ENCODE peak calls at places on chromosome 17, in four cellular contexts. One of them, this sample, is unnamed.

GRCh38 chr17:652310-652709 is 62.3 kb downstream of the VPS53 start:
- DNase-seq in dorsolateral prefrontal cortex: peak; percentile 66
- DNase-seq in kidney: no peak
- DNase-seq in uterus: peak; percentile 71
- DNase-seq in this sample: no peak

GRCh38 chr17:39094607-39095308 is 56.7 kb downstream of the PLXDC1 start:
- DNase-seq in dorsolateral prefrontal cortex: no peak
- DNase-seq in uterus: no peak
- DNase-seq in kidney: peak; percentile 80
- DNase-seq in this sample: no peak

GRCh38 chr17:1590747-1591473 is 28.3 kb upstream of the PITPNA start:
- DNase-seq in uterus: no peak
- DNase-seq in dorsolateral prefrontal cortex: no peak
- DNase-seq in kidney: no peak
- DNase-seq in this sample: no peak

GRCh38 chr17:55089955-55090573 is 121.5 kb downstream of the STXBP4 start:
- DNase-seq in kidney: no peak
- DNase-seq in dorsolateral prefrontal cortex: no peak
- DNase-seq in uterus: no peak
- DNase-seq in this sample: peak; percentile 8

GRCh38 chr17:7478276-7479138 is 924 bp downstream of the ZBTB4 start:
- DNase-seq in uterus: peak; percentile 63
- DNase-seq in dorsolateral prefrontal cortex: peak; percentile 72
- DNase-seq in kidney: peak; percentile 87
- DNase-seq in this sample: peak; percentile 44

GRCh38 chr17:17624776-17625175 is 33.3 kb upstream of the PEMT start:
- DNase-seq in kidney: no peak
- DNase-seq in uterus: no peak
- DNase-seq in dorsolateral prefrontal cortex: no peak
- DNase-seq in this sample: peak; percentile 98

GRCh38 chr17:79041041-79041570 is 17.1 kb downstream of the C1QTNF1 start:
- DNase-seq in dorsolateral prefrontal cortex: no peak
- DNase-seq in uterus: no peak
- DNase-seq in kidney: no peak
- DNase-seq in this sample: no peak

GRCh38 chr17:34527908-34528470 is 51.4 kb upstream of the TMEM132E start:
- DNase-seq in uterus: no peak
- DNase-seq in kidney: no peak
- DNase-seq in dorsolateral prefrontal cortex: no peak
- DNase-seq in this sample: no peak

GRCh38 chr17:13597723-13598347 is 3.9 kb downstream of the HS3ST3A1 start:
- DNase-seq in dorsolateral prefrontal cortex: no peak
- DNase-seq in kidney: no peak
- DNase-seq in uterus: no peak
- DNase-seq in this sample: no peak

GRCh38 chr17:50095626-50096037 is 481 bp downstream of the PDK2 start:
- DNase-seq in dorsolateral prefrontal cortex: no peak
- DNase-seq in kidney: no peak
- DNase-seq in uterus: peak; percentile 46
- DNase-seq in this sample: no peak

GRCh38 chr17:17535957-17536356 is 39.8 kb upstream of the RASD1 start:
- DNase-seq in dorsolateral prefrontal cortex: peak; percentile 77
- DNase-seq in kidney: no peak
- DNase-seq in uterus: no peak
- DNase-seq in this sample: no peak

GRCh38 chr17:2179615-2180295 is 123.8 kb downstream of the SMG6 start:
- DNase-seq in dorsolateral prefrontal cortex: peak; percentile 55
- DNase-seq in uterus: peak; percentile 94
- DNase-seq in kidney: peak; percentile 79
- DNase-seq in this sample: peak; percentile 66

GRCh38 chr17:12590417-12590816 is 75.3 kb upstream of the MYOCD start:
- DNase-seq in dorsolateral prefrontal cortex: no peak
- DNase-seq in uterus: no peak
- DNase-seq in kidney: no peak
- DNase-seq in this sample: no peak

GRCh38 chr17:14428640-14429029 is 127.8 kb downstream of the HS3ST3B1 start:
- DNase-seq in kidney: no peak
- DNase-seq in uterus: no peak
- DNase-seq in dorsolateral prefrontal cortex: no peak
- DNase-seq in this sample: no peak

GRCh38 chr17:79023886-79024771 is at the start of gene C1QTNF1:
- DNase-seq in kidney: peak; percentile 81
- DNase-seq in uterus: no peak
- DNase-seq in dorsolateral prefrontal cortex: no peak
- DNase-seq in this sample: peak; percentile 39

GRCh38 chr17:49434821-49435581 is 20.3 kb upstream of the PHB1 start:
- DNase-seq in dorsolateral prefrontal cortex: no peak
- DNase-seq in uterus: peak; percentile 39
- DNase-seq in kidney: no peak
- DNase-seq in this sample: peak; percentile 69

GRCh38 chr17:49204521-49204920 is 5.9 kb downstream of the GNGT2 start:
- DNase-seq in dorsolateral prefrontal cortex: no peak
- DNase-seq in kidney: no peak
- DNase-seq in uterus: no peak
- DNase-seq in this sample: no peak

GRCh38 chr17:36901506-36901905 is 35.8 kb upstream of the LHX1 start:
- DNase-seq in uterus: no peak
- DNase-seq in kidney: peak; percentile 79
- DNase-seq in dorsolateral prefrontal cortex: no peak
- DNase-seq in this sample: peak; percentile 63

GRCh38 chr17:27861979-27862378 is 31.2 kb downstream of the LYRM9 start:
- DNase-seq in dorsolateral prefrontal cortex: no peak
- DNase-seq in kidney: no peak
- DNase-seq in uterus: no peak
- DNase-seq in this sample: no peak

GRCh38 chr17:17724991-17725852 is 44.0 kb downstream of the RAI1 start:
- DNase-seq in kidney: no peak
- DNase-seq in dorsolateral prefrontal cortex: no peak
- DNase-seq in uterus: no peak
- DNase-seq in this sample: no peak

GRCh38 chr17:48276776-48277175 is 153.2 kb downstream of the SKAP1 start:
- DNase-seq in kidney: no peak
- DNase-seq in dorsolateral prefrontal cortex: no peak
- DNase-seq in uterus: no peak
- DNase-seq in this sample: no peak

GRCh38 chr17:1597861-1598342 is 30.7 kb downstream of the SLC43A2 start:
- DNase-seq in dorsolateral prefrontal cortex: no peak
- DNase-seq in kidney: no peak
- DNase-seq in uterus: no peak
- DNase-seq in this sample: no peak

GRCh38 chr17:63679214-63679613 is 20.7 kb downstream of the LIMD2 start:
- DNase-seq in kidney: no peak
- DNase-seq in uterus: no peak
- DNase-seq in dorsolateral prefrontal cortex: no peak
- DNase-seq in this sample: no peak

GRCh38 chr17:15039366-15039765 is 225.8 kb downstream of the PMP22 start:
- DNase-seq in kidney: no peak
- DNase-seq in dorsolateral prefrontal cortex: no peak
- DNase-seq in uterus: no peak
- DNase-seq in this sample: peak; percentile 2

GRCh38 chr17:750431-751037 is 1.5 kb downstream of the GEMIN4 start:
- DNase-seq in dorsolateral prefrontal cortex: no peak
- DNase-seq in kidney: no peak
- DNase-seq in uterus: no peak
- DNase-seq in this sample: no peak

GRCh38 chr17:3693829-3694231 is 2.1 kb downstream of the P2RX5 start:
- DNase-seq in kidney: no peak
- DNase-seq in uterus: no peak
- DNase-seq in dorsolateral prefrontal cortex: no peak
- DNase-seq in this sample: no peak

DNA sequence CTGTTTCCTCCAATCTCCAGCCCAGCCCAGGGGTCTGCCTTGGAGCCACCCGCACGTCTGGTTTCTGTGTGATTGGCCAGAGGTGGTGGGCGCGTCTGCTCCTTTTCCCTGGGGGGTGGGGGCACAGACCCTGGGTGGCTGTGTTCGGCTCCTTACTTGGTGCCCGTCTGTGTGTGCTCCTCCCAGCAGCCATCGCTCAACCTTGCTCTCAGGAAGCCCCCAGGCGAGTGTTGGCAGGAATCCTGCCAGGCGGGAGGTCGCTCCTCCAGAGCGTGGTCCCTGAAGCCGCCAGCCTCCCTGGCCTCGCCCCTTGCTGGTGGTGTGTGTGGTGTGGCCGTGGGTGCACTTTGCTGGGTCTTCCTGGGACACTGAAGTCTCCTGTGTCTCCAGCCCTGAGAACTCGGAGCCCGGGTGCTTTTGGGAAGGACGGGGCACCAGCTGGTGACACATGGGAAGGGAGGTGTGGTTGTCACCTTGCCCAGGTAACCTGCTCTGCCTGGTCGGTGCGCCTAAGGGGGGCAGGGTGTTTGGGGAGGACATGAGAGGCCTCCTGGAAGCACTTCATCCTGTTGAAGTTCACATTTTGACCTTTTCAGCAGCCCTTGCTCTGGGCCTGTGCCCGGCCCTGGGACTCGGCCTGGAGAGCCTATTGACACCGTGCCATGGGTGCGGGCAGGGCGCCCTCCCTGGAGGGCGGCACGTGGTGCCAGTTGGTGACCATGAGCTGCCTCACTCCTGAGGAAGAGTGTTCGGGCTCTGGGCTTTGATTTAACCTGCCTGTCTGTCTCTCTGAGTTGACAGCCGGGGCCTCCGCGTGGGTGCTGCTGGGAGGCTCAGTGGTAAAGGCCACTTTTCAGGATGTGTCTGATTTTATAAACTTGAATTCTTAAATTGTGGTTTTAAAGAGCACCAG is 49.0 kb upstream of the ZNF750 start:
- DNase-seq in dorsolateral prefrontal cortex: no peak
- DNase-seq in uterus: no peak
- DNase-seq in kidney: peak; percentile 73
- DNase-seq in this sample: no peak
- H3K27ac ChIP-seq in dorsolateral prefrontal cortex: no peak overlapping the region
- H3K27ac ChIP-seq in uterus: no peak overlapping the region
- H3K27ac ChIP-seq in kidney: peak overlapping the region; percentile 67
- H3K27ac ChIP-seq in this sample: no peak overlapping the region

DNA sequence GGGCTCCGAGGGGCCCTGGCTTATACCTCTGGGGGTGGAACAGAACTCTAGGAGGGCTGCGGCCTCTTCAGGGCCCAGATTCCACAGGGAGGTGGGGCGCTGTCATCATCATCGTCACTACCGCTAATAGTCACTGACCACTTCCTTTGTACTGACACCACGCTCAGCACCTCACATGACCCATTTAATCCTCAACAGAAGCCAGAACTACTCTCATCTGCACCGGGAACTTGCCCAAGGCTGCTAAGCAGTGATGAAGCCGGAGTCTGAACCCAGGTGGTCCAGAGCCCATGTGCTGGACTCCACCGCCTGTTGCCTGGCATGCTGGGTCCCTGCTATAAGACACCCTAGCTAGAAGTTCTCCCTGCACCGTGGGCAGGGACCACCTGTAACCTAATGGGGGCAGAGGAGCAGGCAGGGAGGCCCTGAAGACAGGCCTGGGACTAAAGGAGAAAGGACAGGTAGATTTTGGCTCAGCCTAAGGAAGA is 12.0 kb downstream of the UNC13D start:
- DNase-seq in uterus: peak; percentile 49
- DNase-seq in kidney: peak; percentile 70
- DNase-seq in dorsolateral prefrontal cortex: no peak
- DNase-seq in this sample: no peak
- H3K27ac ChIP-seq in uterus: peak overlapping the region; percentile 22
- H3K27ac ChIP-seq in kidney: no peak overlapping the region
- H3K27ac ChIP-seq in dorsolateral prefrontal cortex: no peak overlapping the region
- H3K27ac ChIP-seq in this sample: no peak overlapping the region

DNA sequence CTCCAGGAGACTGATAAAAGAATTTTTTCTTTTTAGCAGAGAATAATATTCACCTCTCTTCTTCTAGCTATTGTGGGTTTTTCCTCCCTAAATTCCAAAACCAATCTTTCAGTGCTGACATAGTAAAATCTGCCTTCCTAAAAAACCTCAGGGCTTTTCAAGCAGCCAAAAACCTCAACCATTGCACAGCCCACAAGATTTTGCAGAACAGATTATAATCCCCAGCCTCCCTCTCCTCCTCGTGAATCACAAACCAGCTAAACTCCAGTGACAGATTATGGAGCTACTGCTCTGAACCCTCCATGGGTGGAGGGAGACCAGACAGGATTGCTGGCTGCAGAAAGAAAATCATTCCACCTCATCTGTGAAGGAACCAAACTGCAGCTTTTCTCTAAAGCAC is 341.6 kb downstream of the SOX9 start:
- DNase-seq in uterus: no peak
- DNase-seq in dorsolateral prefrontal cortex: no peak
- DNase-seq in kidney: no peak
- DNase-seq in this sample: no peak
- H3K27ac ChIP-seq in uterus: no peak overlapping the region
- H3K27ac ChIP-seq in dorsolateral prefrontal cortex: no peak overlapping the region
- H3K27ac ChIP-seq in kidney: no peak overlapping the region
- H3K27ac ChIP-seq in this sample: no peak overlapping the region

GRCh38 chr17:74757502-74757901 is 9.1 kb downstream of the NHERF1 start:
- DNase-seq in kidney: peak; percentile 73
- DNase-seq in dorsolateral prefrontal cortex: no peak
- DNase-seq in uterus: no peak
- DNase-seq in this sample: no peak
- H3K27ac ChIP-seq in kidney: peak overlapping the region; percentile 63
- H3K27ac ChIP-seq in dorsolateral prefrontal cortex: no peak overlapping the region
- H3K27ac ChIP-seq in uterus: no peak overlapping the region
- H3K27ac ChIP-seq in this sample: no peak overlapping the region

DNA sequence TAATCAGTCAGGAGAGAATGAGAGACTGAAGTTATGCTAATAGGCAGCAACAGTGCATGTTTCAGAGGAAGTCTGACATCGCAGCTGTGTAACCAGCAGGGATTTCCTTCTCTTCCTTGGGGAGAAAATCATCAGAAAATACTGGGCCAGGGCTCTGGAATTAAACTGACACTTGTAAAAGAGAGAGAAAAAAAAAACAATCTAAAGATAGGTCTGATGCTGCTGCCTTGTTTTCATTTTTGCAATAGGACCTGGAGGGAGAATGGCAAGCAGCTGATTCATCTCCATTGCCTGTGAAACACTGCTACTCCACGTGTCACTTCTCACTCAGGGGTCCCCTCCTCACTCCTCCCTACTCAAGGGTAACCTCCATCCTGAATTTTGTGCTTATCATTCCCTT is 17.7 kb upstream of the CORO6 start:
- DNase-seq in uterus: no peak
- DNase-seq in dorsolateral prefrontal cortex: no peak
- DNase-seq in kidney: no peak
- DNase-seq in this sample: no peak
- H3K27ac ChIP-seq in uterus: peak overlapping the region; percentile 69
- H3K27ac ChIP-seq in dorsolateral prefrontal cortex: no peak overlapping the region
- H3K27ac ChIP-seq in kidney: no peak overlapping the region
- H3K27ac ChIP-seq in this sample: no peak overlapping the region

DNA sequence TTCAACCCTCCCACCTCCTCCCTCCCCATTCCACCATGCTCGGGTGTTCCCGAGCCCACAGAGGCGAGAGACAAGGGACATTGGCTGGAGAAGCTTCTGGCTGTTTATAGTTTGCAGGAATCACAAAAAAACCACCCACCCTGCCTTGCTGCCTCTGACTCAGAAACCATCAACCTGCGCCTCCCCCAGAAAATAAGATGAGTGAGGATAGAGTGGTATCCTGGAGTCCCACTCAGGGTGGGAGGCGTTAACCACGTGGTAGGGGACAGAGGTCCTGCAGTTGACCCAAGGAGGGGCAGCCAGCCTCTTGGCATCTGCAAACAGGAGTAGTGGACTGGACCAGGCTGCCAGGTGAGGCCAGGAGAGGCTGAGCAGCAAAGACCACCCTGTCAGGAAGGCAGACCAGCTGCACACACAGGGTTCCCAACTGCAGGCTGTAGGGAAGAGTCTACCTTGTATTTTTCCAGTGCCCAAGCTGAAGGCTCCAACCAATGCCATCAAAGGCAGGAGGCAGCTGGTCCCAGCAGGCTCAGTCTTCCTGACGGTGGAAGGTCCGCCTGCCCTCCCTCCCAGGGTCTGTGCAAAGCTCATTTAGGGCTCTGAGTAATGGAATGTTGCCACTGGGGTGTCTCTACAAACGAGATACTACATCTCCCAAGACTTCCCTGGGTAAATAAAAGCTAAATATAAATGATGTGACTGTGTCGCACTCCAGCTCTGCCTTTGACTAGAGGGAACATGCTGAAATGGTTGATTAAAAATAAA is 201.5 kb upstream of the TNRC6C start:
- DNase-seq in dorsolateral prefrontal cortex: no peak
- DNase-seq in uterus: no peak
- DNase-seq in kidney: no peak
- DNase-seq in this sample: no peak
- H3K27ac ChIP-seq in dorsolateral prefrontal cortex: no peak overlapping the region
- H3K27ac ChIP-seq in uterus: no peak overlapping the region
- H3K27ac ChIP-seq in kidney: no peak overlapping the region
- H3K27ac ChIP-seq in this sample: no peak overlapping the region